ENCODE peak calls at places on chromosomes 6 and 20, in four cellular contexts. H is activated CD8-positive, alpha-beta memory T cell treated with anti-CD3 and anti-CD28 coated beads for 4 hours; C is NCI-H774; X is T1000. R is an unnamed sample.

GRCh38 chr6:44235891-44236516 is 10.9 kb upstream of the HSP90AB1 start:
- DNase-seq in H (no peak), C (no peak), X (no peak), R (no peak)

GRCh38 chr6:166410426-166410935 is 27.7 kb upstream of the MPC1 start:
- DNase-seq in H (no peak), C (no peak), X (no peak), R (no peak)

GRCh38 chr6:26183581-26184408 is 96.6 kb downstream of the HFE start:
- DNase-seq in H (no peak), C (peak; percentile 67), X (peak; percentile 73), R (no peak)

GRCh38 chr6:156727715-156728385 is 49.3 kb upstream of the ARID1B start:
- DNase-seq in H (no peak), C (no peak), X (no peak), R (no peak)

GRCh38 chr6:149342525-149342924 is 25.0 kb downstream of the TAB2 start:
- DNase-seq in H (no peak), C (no peak), X (no peak), R (no peak)

GRCh38 chr6:42791706-42792320 is 10.0 kb downstream of the BICRAL start:
- DNase-seq in H (no peak), C (peak; percentile 72), X (no peak), R (peak; percentile 38)

GRCh38 chr20:8309638-8310037 is 177.6 kb downstream of the PLCB1 start:
- DNase-seq in H (no peak), C (no peak), X (no peak), R (peak; percentile 37)

GRCh38 chr6:130615816-130616215 is 211.4 kb upstream of the SMLR1 start:
- DNase-seq in H (no peak), C (no peak), X (no peak), R (no peak)

GRCh38 chr6:83853968-83854501 is 875 bp downstream of the RIPPLY2 start:
- DNase-seq in H (no peak), C (peak; percentile 79), X (no peak), R (peak; percentile 89)

GRCh38 chr20:25496165-25496967 is 88.9 kb downstream of the GINS1 start:
- DNase-seq in H (no peak), C (no peak), X (no peak), R (no peak)

GRCh38 chr6:119626884-119627619 is 277.5 kb upstream of the MAN1A1 start:
- DNase-seq in H (no peak), C (no peak), X (no peak), R (no peak)

GRCh38 chr6:25405442-25405841 is 126.3 kb downstream of the CARMIL1 start:
- DNase-seq in H (no peak), C (no peak), X (no peak), R (no peak)

R was measured in NCI-H1417.